ENCODE peak calls at places on chromosomes 7 and 10, in eight cellular contexts. N is CD8-positive, alpha-beta T cell; W is hepatocyte; R is small intestine; P is OCI-LY7; Z is heart left ventricle; M is lung; A is lower lobe of right lung. B is an unnamed sample. For H3K36me3, the result is how much of the 10 kb centered on the place peaks cover.

GRCh38 chr10:42949287-42949686 is 127.6 kb upstream of the RET start:
- DNase-seq in N (no peak), W (no peak), R (no peak), P (no peak), Z (no peak), M (no peak), A (no peak), B (no peak)

GRCh38 chr10:116197961-116198360 is 75.0 kb downstream of the GFRA1 start:
- DNase-seq in N (no peak), W (no peak), R (no peak), P (no peak), Z (no peak), M (no peak), A (no peak), B (no peak)

GRCh38 chr7:75905785-75906604 is 9.0 kb upstream of the POR start:
- DNase-seq in N (no peak), W (peak), R (peak), P (no peak), Z (peak), M (peak), A (peak), B (peak)

GRCh38 chr7:70660819-70661191 is 471.1 kb upstream of the GALNT17 start:
- DNase-seq in N (no peak), W (no peak), R (no peak), P (no peak), Z (no peak), M (no peak), A (no peak), B (no peak)

GRCh38 chr7:26959290-26959689 is 94.9 kb upstream of the SKAP2 start:
- DNase-seq in N (no peak), W (no peak), R (no peak), P (no peak), Z (no peak), M (no peak), A (no peak), B (no peak)

GRCh38 chr7:91787923-91788322 is 92.6 kb downstream of the MTERF1 start:
- DNase-seq in N (no peak), W (no peak), R (no peak), P (no peak), Z (no peak), M (no peak), A (no peak), B (no peak)

GRCh38 chr7:70104243-70104642 is 506.0 kb downstream of the AUTS2 start:
- DNase-seq in N (no peak), W (no peak), R (no peak), P (no peak), Z (no peak), M (no peak), A (no peak), B (no peak)

GRCh38 chr7:155644971-155645509 is 579 bp downstream of the RBM33 start:
- DNase-seq in N (peak), W (peak), R (peak), P (peak), Z (no peak), M (peak), A (peak), B (peak)

GRCh38 chr7:134535272-134535918 is 8.0 kb downstream of the AKR1B10 start:
- DNase-seq in N (no peak), W (no peak), R (no peak), P (no peak), Z (no peak), M (no peak), A (no peak), B (no peak)

GRCh38 chr7:4845740-4846142 is 16.1 kb downstream of the PAPOLB start:
- DNase-seq in N (no peak), W (peak), R (no peak), P (no peak), Z (no peak), M (no peak), A (no peak), B (peak)

GRCh38 chr7:82257118-82257695 is 186.4 kb downstream of the CACNA2D1 start:
- DNase-seq in N (no peak), W (no peak), R (no peak), P (no peak), Z (no peak), M (no peak), A (no peak), B (no peak)

GRCh38 chr10:99389721-99390480 is 40.5 kb downstream of the GOT1 start:
- DNase-seq in N (no peak), W (no peak), R (no peak), P (no peak), Z (no peak), M (no peak), A (no peak), B (no peak)

GRCh38 chr7:28835800-28836199 is 122.3 kb downstream of the TRIL start:
- DNase-seq in N (no peak), W (no peak), R (no peak), P (no peak), Z (no peak), M (no peak), A (no peak), B (no peak)

DNA sequence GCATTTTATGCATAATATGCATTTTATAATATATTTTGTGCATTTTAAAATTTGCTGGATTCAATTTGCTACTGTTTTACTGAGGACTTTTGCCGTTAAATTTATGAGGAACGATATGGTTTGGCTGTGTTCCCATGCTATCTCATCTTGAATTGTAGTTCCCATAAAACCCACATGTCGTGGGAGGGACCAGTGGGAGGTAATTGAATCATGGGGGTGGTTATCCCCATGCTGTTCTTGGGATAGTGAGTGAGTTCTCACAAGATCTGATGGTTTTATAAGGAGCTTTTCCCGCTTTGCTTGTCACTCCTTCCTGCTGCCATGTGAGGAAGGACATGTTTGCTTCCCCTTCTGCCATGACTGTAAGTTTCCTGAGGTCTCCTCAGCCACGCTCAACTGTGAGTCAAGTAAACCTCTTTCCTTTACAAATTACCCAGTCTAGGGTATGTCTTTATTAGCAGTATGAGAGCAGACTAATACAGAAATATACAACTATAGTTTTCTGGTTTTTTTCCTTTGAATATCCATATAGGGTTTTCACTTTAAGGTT is 201.4 kb upstream of the SH2B2 start:
- DNase-seq in N (no peak), W (no peak), R (no peak), P (no peak), Z (no peak), M (no peak), A (no peak), B (no peak)
- H3K27ac ChIP-seq in N (no peak), W (no peak), R (no peak), P (no peak), Z (no peak), M (no peak), A (no peak), B (no peak)

DNA sequence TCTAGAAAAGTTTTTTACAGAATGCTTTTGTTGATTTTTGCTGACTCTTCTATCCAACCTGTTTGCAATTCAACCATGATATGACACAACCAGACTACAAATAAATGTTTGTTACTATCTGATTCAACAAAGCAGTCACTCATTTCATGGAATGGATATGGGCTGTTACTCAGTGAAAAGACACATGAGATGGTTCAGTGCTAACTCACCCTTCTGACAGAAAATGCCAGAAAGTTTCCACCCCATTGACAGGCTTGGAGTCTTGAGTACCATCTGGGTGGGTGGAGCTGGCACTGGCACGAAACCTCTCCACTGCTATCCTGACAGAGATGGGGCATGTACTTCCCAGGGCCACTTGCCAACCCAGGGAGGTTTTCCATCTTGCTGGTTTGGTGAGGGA is 39.5 kb downstream of the RBM28 start:
- DNase-seq in N (no peak), W (no peak), R (no peak), P (no peak), Z (no peak), M (no peak), A (no peak), B (peak)
- H3K36me3 ChIP-seq in N (under half), W (under half), R (under half), P (half or more), Z (under half), M (under half), A (half or more), B (under half)

GRCh38 chr7:100115026-100115425 is 4.1 kb downstream of the TAF6 start:
- DNase-seq in N (no peak), W (no peak), R (no peak), P (no peak), Z (no peak), M (no peak), A (no peak), B (no peak)

GRCh38 chr7:100119701-100120517 is 475 bp downstream of the CNPY4 start:
- DNase-seq in N (peak), W (peak), R (no peak), P (peak), Z (peak), M (peak), A (peak), B (peak)

GRCh38 chr7:100120518-100121085 is 1.2 kb downstream of the CNPY4 start:
- DNase-seq in N (no peak), W (no peak), R (no peak), P (no peak), Z (peak), M (no peak), A (no peak), B (no peak)

GRCh38 chr7:100119075-100119700 is at the start of the genes CNPY4 and TAF6:
- DNase-seq in N (peak), W (peak), R (peak), P (peak), Z (peak), M (peak), A (peak), B (peak)

DNA sequence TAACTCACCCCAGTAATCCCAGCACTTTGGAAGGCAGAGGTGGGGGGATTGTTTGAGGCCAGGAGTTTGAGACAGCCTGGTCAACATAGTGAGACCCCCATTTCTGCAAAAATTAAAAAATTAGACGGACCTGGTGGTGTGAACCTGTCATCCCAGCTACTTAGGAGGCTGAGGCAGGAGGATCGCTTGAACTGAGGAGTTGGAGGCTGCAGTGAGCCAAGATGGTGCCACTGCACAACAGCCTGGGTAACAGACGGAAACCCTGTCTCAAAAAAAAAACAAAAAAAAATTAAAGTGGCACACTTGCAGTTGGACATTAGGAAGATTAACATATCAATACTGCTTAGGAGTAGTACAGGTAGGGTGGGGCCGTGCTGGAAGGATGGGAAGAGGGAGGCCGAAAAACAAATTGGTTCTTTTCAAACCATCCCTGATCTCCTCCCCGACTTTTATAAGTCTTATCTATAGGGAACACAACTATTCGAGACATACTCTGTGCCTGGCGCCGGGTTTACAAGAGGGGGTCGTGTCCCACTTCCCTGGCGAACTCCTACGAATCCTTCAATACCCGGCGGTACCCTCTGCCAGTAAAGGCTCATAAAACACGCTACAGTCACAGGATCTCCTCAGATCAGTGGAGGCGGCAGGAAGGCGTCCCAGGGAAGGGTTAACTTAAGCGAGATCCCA is 627 bp downstream of the TAF6 start:
- DNase-seq in N (no peak), W (peak), R (no peak), P (no peak), Z (no peak), M (no peak), A (no peak), B (no peak)
- H3K27ac ChIP-seq in N (peak), W (peak), R (peak), P (peak), Z (no peak), M (peak), A (peak), B (peak)

GRCh38 chr7:43600046-43600445 is 17.1 kb downstream of the STK17A start:
- DNase-seq in N (no peak), W (no peak), R (no peak), P (no peak), Z (no peak), M (no peak), A (no peak), B (no peak)

GRCh38 chr7:43604251-43604650 is 21.3 kb downstream of the STK17A start:
- DNase-seq in N (no peak), W (no peak), R (no peak), P (no peak), Z (no peak), M (no peak), A (no peak), B (no peak)

GRCh38 chr7:43602271-43602670 is 19.4 kb downstream of the STK17A start:
- DNase-seq in N (no peak), W (no peak), R (no peak), P (no peak), Z (no peak), M (no peak), A (no peak), B (no peak)
- H3K36me3 ChIP-seq in N (under half), W (under half), R (under half), P (half or more), Z (under half), M (under half), A (under half), B (under half)

GRCh38 chr7:16791071-16791470 is 13.7 kb downstream of the AGR2 start:
- DNase-seq in N (no peak), W (no peak), R (peak), P (no peak), Z (no peak), M (no peak), A (no peak), B (no peak)

GRCh38 chr7:16791895-16792294 is 12.9 kb downstream of the AGR2 start:
- DNase-seq in N (no peak), W (no peak), R (peak), P (no peak), Z (no peak), M (no peak), A (no peak), B (no peak)

GRCh38 chr7:16795624-16796023 is 9.2 kb downstream of the AGR2 start:
- DNase-seq in N (no peak), W (no peak), R (no peak), P (no peak), Z (no peak), M (no peak), A (no peak), B (no peak)

GRCh38 chr7:16792299-16792698 is 12.5 kb downstream of the AGR2 start:
- DNase-seq in N (no peak), W (no peak), R (no peak), P (no peak), Z (no peak), M (no peak), A (no peak), B (no peak)

DNA sequence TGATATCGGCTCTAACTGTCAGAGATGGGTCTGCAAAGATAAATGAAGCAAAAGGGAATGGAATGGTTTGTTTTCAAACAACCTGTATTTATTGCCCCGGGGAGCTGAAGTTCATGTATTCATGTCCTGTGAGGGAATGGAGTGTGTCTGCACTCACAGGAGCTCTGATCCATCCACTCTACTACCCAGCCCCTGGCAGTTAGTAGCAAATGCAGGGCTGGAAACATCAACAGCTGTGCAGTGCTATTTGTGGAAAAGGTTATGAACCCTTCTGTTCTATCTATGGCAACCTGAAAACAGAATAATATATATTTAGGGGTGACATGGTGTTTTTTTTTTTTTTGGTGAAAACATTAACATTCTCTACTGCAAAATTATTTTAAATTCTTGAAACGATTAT is 9.8 kb downstream of the AGR2 start:
- DNase-seq in N (no peak), W (no peak), R (no peak), P (no peak), Z (no peak), M (no peak), A (no peak), B (no peak)
- H3K27ac ChIP-seq in N (no peak), W (no peak), R (no peak), P (no peak), Z (no peak), M (no peak), A (no peak), B (no peak)

GRCh38 chr7:44075296-44076075 is 6.8 kb downstream of the POLM start:
- DNase-seq in N (no peak), W (no peak), R (no peak), P (no peak), Z (peak), M (no peak), A (no peak), B (no peak)

GRCh38 chr7:44077681-44078091 is 4.6 kb downstream of the POLM start:
- DNase-seq in N (no peak), W (no peak), R (no peak), P (no peak), Z (peak), M (no peak), A (no peak), B (no peak)

GRCh38 chr7:44078521-44078920 is 3.8 kb downstream of the POLM start:
- DNase-seq in N (no peak), W (no peak), R (no peak), P (no peak), Z (peak), M (no peak), A (no peak), B (peak)

GRCh38 chr7:44076101-44076895 is 6.0 kb downstream of the POLM start:
- DNase-seq in N (no peak), W (no peak), R (peak), P (no peak), Z (peak), M (no peak), A (no peak), B (no peak)

GRCh38 chr7:44077061-44077460 is 5.3 kb downstream of the POLM start:
- DNase-seq in N (no peak), W (no peak), R (no peak), P (no peak), Z (peak), M (no peak), A (no peak), B (no peak)
- H3K36me3 ChIP-seq in N (half or more), W (under half), R (under half), P (half or more), Z (under half), M (half or more), A (half or more), B (under half)

GRCh38 chr10:103688451-103688850 is 166.9 kb downstream of the SH3PXD2A start:
- DNase-seq in N (no peak), W (peak), R (peak), P (no peak), Z (no peak), M (no peak), A (no peak), B (no peak)

GRCh38 chr10:103691267-103691666 is 164.1 kb downstream of the SH3PXD2A start:
- DNase-seq in N (no peak), W (no peak), R (no peak), P (no peak), Z (no peak), M (no peak), A (no peak), B (no peak)

GRCh38 chr10:103692421-103693069 is 162.8 kb downstream of the SH3PXD2A start:
- DNase-seq in N (no peak), W (no peak), R (no peak), P (peak), Z (no peak), M (no peak), A (no peak), B (no peak)

GRCh38 chr10:103691723-103692380 is 163.5 kb downstream of the SH3PXD2A start:
- DNase-seq in N (no peak), W (no peak), R (no peak), P (peak), Z (no peak), M (no peak), A (no peak), B (no peak)

DNA sequence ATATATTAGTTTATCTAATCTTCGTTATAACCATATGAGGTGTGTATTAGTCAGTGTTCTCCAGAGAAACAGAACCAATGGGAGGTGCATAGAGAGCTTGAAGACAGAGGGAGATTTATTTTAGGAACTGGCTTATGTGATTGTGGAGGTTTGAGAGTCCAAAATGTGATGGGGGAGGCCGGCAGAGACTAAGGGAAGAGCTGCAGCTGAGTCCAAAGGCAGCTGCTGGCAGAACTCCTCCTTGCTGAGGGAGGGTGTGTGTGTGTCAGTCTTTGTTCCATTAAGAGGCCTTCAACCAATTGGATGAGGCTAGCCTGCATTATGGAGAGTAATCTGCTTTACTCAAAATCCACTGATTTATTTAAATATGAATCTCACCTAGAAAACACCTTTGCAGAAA is 165.1 kb downstream of the SH3PXD2A start:
- DNase-seq in N (no peak), W (no peak), R (no peak), P (no peak), Z (no peak), M (no peak), A (no peak), B (no peak)
- H3K27ac ChIP-seq in N (no peak), W (no peak), R (no peak), P (no peak), Z (no peak), M (no peak), A (no peak), B (no peak)

DNA sequence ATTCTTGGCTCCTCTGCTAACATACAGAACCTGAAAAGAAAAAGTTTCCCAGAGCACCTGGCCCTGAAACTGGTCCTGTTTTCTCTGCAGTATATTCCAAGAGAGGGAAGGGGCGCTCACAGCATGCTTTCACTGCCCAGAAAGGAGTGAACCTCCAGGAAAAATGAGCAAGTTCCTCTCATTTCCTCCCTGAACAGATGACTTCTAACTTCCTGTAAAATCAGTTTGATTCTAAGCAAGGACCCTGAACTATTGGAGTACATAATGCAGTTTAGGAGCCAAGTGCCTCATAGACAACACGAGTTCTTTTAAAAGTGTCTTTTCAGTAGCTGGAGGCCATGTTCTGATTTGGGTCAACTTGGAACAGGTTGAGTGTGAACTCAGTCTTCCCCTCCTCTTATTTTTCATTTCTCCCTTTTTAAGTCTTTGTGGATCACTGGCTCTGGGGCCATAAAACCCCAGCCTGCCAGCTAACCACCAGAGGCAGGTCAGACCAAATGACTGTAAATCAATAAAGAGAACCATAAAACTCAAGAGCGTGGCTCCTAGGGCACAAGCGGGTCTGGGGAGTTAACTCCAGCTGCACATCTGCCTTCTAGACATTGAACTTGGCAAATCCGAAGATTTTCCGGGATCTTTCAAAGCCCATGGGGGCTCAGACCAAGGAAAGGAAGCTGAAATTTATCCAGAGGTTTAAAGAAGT is 6.0 kb upstream of the LRRC18 start:
- DNase-seq in N (no peak), W (peak), R (peak), P (no peak), Z (no peak), M (no peak), A (no peak), B (no peak)
- H3K36me3 ChIP-seq in N (under half), W (under half), R (under half), P (half or more), Z (under half), M (under half), A (under half), B (under half)

B was measured in thyroid gland.